ENCODE peak calls at places on chromosomes 6 and 20, in four cellular contexts. One of them, this sample, is unnamed.

GRCh38 chr20:23225407-23226060 is 125.1 kb upstream of the NXT1 start:
- DNase-seq in upper lobe of left lung: no peak
- DNase-seq in psoas muscle: peak
- DNase-seq in pancreas: no peak
- DNase-seq in this sample: peak

GRCh38 chr6:11011787-11012234 is 32.3 kb downstream of the ELOVL2 start:
- DNase-seq in psoas muscle: no peak
- DNase-seq in pancreas: peak
- DNase-seq in upper lobe of left lung: no peak
- DNase-seq in this sample: peak

GRCh38 chr6:160808263-160808662 is 106.2 kb downstream of the PLG start:
- DNase-seq in pancreas: no peak
- DNase-seq in psoas muscle: no peak
- DNase-seq in upper lobe of left lung: no peak
- DNase-seq in this sample: no peak

GRCh38 chr6:45387236-45387635 is 9.5 kb upstream of the SUPT3H start:
- DNase-seq in upper lobe of left lung: no peak
- DNase-seq in psoas muscle: no peak
- DNase-seq in pancreas: no peak
- DNase-seq in this sample: no peak

GRCh38 chr20:25508083-25508770 is 77.1 kb downstream of the NINL start:
- DNase-seq in pancreas: peak
- DNase-seq in upper lobe of left lung: peak
- DNase-seq in psoas muscle: no peak
- DNase-seq in this sample: no peak

GRCh38 chr6:170367241-170367640 is 60.7 kb downstream of the FAM120B start:
- DNase-seq in upper lobe of left lung: no peak
- DNase-seq in pancreas: no peak
- DNase-seq in psoas muscle: no peak
- DNase-seq in this sample: no peak

GRCh38 chr6:137217801-137218472 is 1.2 kb downstream of the IFNGR1 start:
- DNase-seq in pancreas: no peak
- DNase-seq in psoas muscle: peak
- DNase-seq in upper lobe of left lung: no peak
- DNase-seq in this sample: no peak

GRCh38 chr6:39753745-39754084 is 28.5 kb upstream of the KIF6 start:
- DNase-seq in upper lobe of left lung: no peak
- DNase-seq in psoas muscle: no peak
- DNase-seq in pancreas: no peak
- DNase-seq in this sample: no peak

GRCh38 chr6:26087284-26088115 is at the start of gene HFE:
- DNase-seq in upper lobe of left lung: peak
- DNase-seq in psoas muscle: peak
- DNase-seq in pancreas: peak
- DNase-seq in this sample: peak

GRCh38 chr20:14451458-14451857 is 114.0 kb upstream of the FLRT3 start:
- DNase-seq in upper lobe of left lung: no peak
- DNase-seq in pancreas: no peak
- DNase-seq in psoas muscle: no peak
- DNase-seq in this sample: no peak

GRCh38 chr6:13461805-13462204 is 25.6 kb downstream of the GFOD1 start:
- DNase-seq in psoas muscle: no peak
- DNase-seq in pancreas: no peak
- DNase-seq in upper lobe of left lung: no peak
- DNase-seq in this sample: no peak

GRCh38 chr20:63187338-63188158 is 28.4 kb downstream of the YTHDF1 start:
- DNase-seq in pancreas: no peak
- DNase-seq in upper lobe of left lung: peak
- DNase-seq in psoas muscle: no peak
- DNase-seq in this sample: no peak

GRCh38 chr6:87154641-87155271 is 609 bp upstream of the ZNF292 start:
- DNase-seq in psoas muscle: no peak
- DNase-seq in upper lobe of left lung: no peak
- DNase-seq in pancreas: no peak
- DNase-seq in this sample: peak

GRCh38 chr20:53515749-53516148 is 77.9 kb downstream of the ZNF217 start:
- DNase-seq in pancreas: no peak
- DNase-seq in upper lobe of left lung: no peak
- DNase-seq in psoas muscle: no peak
- DNase-seq in this sample: no peak

GRCh38 chr6:105810105-105810921 is 275.8 kb upstream of the PRDM1 start:
- DNase-seq in psoas muscle: peak
- DNase-seq in pancreas: no peak
- DNase-seq in upper lobe of left lung: no peak
- DNase-seq in this sample: peak

GRCh38 chr6:5174756-5175155 is 86.0 kb downstream of the LYRM4 start:
- DNase-seq in upper lobe of left lung: no peak
- DNase-seq in psoas muscle: no peak
- DNase-seq in pancreas: no peak
- DNase-seq in this sample: no peak

GRCh38 chr6:146546440-146546839 is 2.8 kb downstream of the RAB32 start:
- DNase-seq in pancreas: no peak
- DNase-seq in psoas muscle: no peak
- DNase-seq in upper lobe of left lung: no peak
- DNase-seq in this sample: peak

GRCh38 chr6:36758516-36759176 is 61.0 kb downstream of the RAB44 start:
- DNase-seq in psoas muscle: no peak
- DNase-seq in upper lobe of left lung: no peak
- DNase-seq in pancreas: peak
- DNase-seq in this sample: no peak

GRCh38 chr6:138035070-138035469 is 72.1 kb downstream of the PERP start:
- DNase-seq in psoas muscle: no peak
- DNase-seq in upper lobe of left lung: peak
- DNase-seq in pancreas: no peak
- DNase-seq in this sample: peak

GRCh38 chr6:142155895-142156757 is 9.1 kb downstream of the VTA1 start:
- DNase-seq in psoas muscle: no peak
- DNase-seq in upper lobe of left lung: no peak
- DNase-seq in pancreas: no peak
- DNase-seq in this sample: peak

GRCh38 chr6:786946-787763 is 94.2 kb upstream of the EXOC2 start:
- DNase-seq in psoas muscle: no peak
- DNase-seq in pancreas: no peak
- DNase-seq in upper lobe of left lung: no peak
- DNase-seq in this sample: no peak

GRCh38 chr20:8309638-8310037 is 177.6 kb downstream of the PLCB1 start:
- DNase-seq in upper lobe of left lung: no peak
- DNase-seq in psoas muscle: no peak
- DNase-seq in pancreas: no peak
- DNase-seq in this sample: no peak

GRCh38 chr6:113763311-113763766 is 93.8 kb upstream of the MARCKS start:
- DNase-seq in upper lobe of left lung: no peak
- DNase-seq in psoas muscle: no peak
- DNase-seq in pancreas: no peak
- DNase-seq in this sample: peak

GRCh38 chr6:89357390-89357789 is 4.9 kb upstream of the UBE2J1 start:
- DNase-seq in pancreas: no peak
- DNase-seq in upper lobe of left lung: no peak
- DNase-seq in psoas muscle: no peak
- DNase-seq in this sample: no peak

GRCh38 chr6:113969888-113970807 is 800 bp downstream of the HDAC2 start:
- DNase-seq in psoas muscle: peak
- DNase-seq in pancreas: peak
- DNase-seq in upper lobe of left lung: peak
- DNase-seq in this sample: peak

GRCh38 chr20:41394081-41394480 is 27.5 kb upstream of the EMILIN3 start:
- DNase-seq in pancreas: no peak
- DNase-seq in psoas muscle: no peak
- DNase-seq in upper lobe of left lung: no peak
- DNase-seq in this sample: no peak

GRCh38 chr6:122673345-122673961 is 63.2 kb downstream of the PKIB start:
- DNase-seq in pancreas: no peak
- DNase-seq in psoas muscle: no peak
- DNase-seq in upper lobe of left lung: no peak
- DNase-seq in this sample: peak

GRCh38 chr6:102736941-102737368 is 1343.4 kb downstream of the GRIK2 start:
- DNase-seq in upper lobe of left lung: no peak
- DNase-seq in pancreas: no peak
- DNase-seq in psoas muscle: no peak
- DNase-seq in this sample: no peak

GRCh38 chr6:132750455-132751248 is 7.1 kb downstream of the VNN2 start:
- DNase-seq in upper lobe of left lung: no peak
- DNase-seq in pancreas: no peak
- DNase-seq in psoas muscle: no peak
- DNase-seq in this sample: no peak

GRCh38 chr6:3789018-3789895 is 37.7 kb upstream of the PXDC1 start:
- DNase-seq in pancreas: no peak
- DNase-seq in psoas muscle: no peak
- DNase-seq in upper lobe of left lung: no peak
- DNase-seq in this sample: peak

GRCh38 chr20:38927902-38928578 is 1.8 kb downstream of the FAM83D start:
- DNase-seq in psoas muscle: no peak
- DNase-seq in pancreas: no peak
- DNase-seq in upper lobe of left lung: no peak
- DNase-seq in this sample: peak

GRCh38 chr20:60921021-60921622 is 330.9 kb upstream of the CDH4 start:
- DNase-seq in upper lobe of left lung: no peak
- DNase-seq in psoas muscle: peak
- DNase-seq in pancreas: peak
- DNase-seq in this sample: no peak

GRCh38 chr6:160882019-160882418 is 109.5 kb upstream of the MAP3K4 start:
- DNase-seq in pancreas: no peak
- DNase-seq in psoas muscle: no peak
- DNase-seq in upper lobe of left lung: no peak
- DNase-seq in this sample: no peak

GRCh38 chr6:169340395-169340794 is 86.7 kb upstream of the THBS2 start:
- DNase-seq in upper lobe of left lung: peak
- DNase-seq in psoas muscle: no peak
- DNase-seq in pancreas: no peak
- DNase-seq in this sample: peak

GRCh38 chr6:96939019-96939805 is 14.7 kb downstream of the KLHL32 start:
- DNase-seq in upper lobe of left lung: no peak
- DNase-seq in psoas muscle: no peak
- DNase-seq in pancreas: no peak
- DNase-seq in this sample: peak

GRCh38 chr6:65979120-65979519 is 272.1 kb upstream of the EYS start:
- DNase-seq in psoas muscle: no peak
- DNase-seq in upper lobe of left lung: no peak
- DNase-seq in pancreas: no peak
- DNase-seq in this sample: no peak

GRCh38 chr6:121435444-121436069 is at the start of gene GJA1:
- DNase-seq in upper lobe of left lung: no peak
- DNase-seq in psoas muscle: no peak
- DNase-seq in pancreas: no peak
- DNase-seq in this sample: peak

GRCh38 chr20:32943490-32944052 is 60.7 kb downstream of the SUN5 start:
- DNase-seq in pancreas: no peak
- DNase-seq in upper lobe of left lung: no peak
- DNase-seq in psoas muscle: no peak
- DNase-seq in this sample: no peak
- TF ChIP-seq CTCF in pancreas: no peak
- TF ChIP-seq CTCF in upper lobe of left lung: no peak
- TF ChIP-seq CTCF in psoas muscle: no peak
- TF ChIP-seq CTCF in this sample: no peak

DNA sequence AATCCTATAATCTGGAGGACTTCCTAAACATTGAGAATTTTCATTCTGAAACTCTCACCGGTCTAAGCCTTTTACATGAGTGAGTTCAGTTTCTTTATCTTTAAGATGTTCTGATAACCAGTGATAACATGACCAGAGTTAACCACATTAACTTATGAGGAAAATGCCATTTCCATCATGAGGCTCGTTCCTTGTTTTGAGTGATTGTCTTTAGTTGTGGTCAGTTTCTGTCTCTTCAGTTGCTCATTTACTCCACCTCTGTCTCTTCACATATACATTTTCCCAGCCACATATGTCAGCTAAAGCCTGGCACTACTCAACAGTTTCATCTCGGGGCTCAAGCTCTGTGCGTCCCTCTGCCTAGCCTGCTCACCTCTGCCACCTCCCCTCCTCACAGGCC is 70.4 kb downstream of the JAG1 start:
- DNase-seq in upper lobe of left lung: no peak
- DNase-seq in pancreas: no peak
- DNase-seq in psoas muscle: no peak
- DNase-seq in this sample: no peak
- H3K27ac ChIP-seq in upper lobe of left lung: peak
- H3K27ac ChIP-seq in pancreas: no peak
- H3K27ac ChIP-seq in psoas muscle: peak
- H3K27ac ChIP-seq in this sample: peak

DNA sequence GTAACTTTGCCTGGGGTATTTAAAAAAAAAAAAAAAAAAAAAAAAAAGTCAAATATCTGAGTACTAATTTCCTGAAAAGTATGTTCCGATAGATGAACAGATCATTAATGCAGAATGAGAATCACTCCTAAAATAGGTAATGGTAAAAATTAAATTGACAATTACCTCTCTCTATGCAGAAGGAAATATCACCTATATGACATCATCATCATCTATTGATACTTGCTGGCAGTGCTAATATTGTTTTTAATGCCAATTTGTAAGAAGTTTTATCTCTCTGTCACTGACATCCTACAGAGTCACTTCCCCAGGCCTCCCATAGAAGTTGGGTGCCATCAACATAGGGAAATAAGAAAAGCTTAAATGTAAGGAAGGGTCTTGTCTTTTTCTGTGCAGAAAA is 29.9 kb downstream of the ADNP start:
- DNase-seq in psoas muscle: no peak
- DNase-seq in upper lobe of left lung: no peak
- DNase-seq in pancreas: no peak
- DNase-seq in this sample: no peak
- TF ChIP-seq CTCF in psoas muscle: no peak
- TF ChIP-seq CTCF in upper lobe of left lung: no peak
- TF ChIP-seq CTCF in pancreas: no peak
- TF ChIP-seq CTCF in this sample: no peak

GRCh38 chr6:156955494-156956183 is 178.5 kb downstream of the ARID1B start:
- DNase-seq in psoas muscle: peak
- DNase-seq in upper lobe of left lung: no peak
- DNase-seq in pancreas: peak
- DNase-seq in this sample: no peak

GRCh38 chr6:156954781-156955180 is 177.6 kb downstream of the ARID1B start:
- DNase-seq in upper lobe of left lung: peak
- DNase-seq in psoas muscle: no peak
- DNase-seq in pancreas: no peak
- DNase-seq in this sample: no peak

GRCh38 chr6:156953478-156954146 is 176.4 kb downstream of the ARID1B start:
- DNase-seq in psoas muscle: no peak
- DNase-seq in upper lobe of left lung: no peak
- DNase-seq in pancreas: no peak
- DNase-seq in this sample: peak

GRCh38 chr6:156953125-156953477 is 175.9 kb downstream of the ARID1B start:
- DNase-seq in pancreas: no peak
- DNase-seq in upper lobe of left lung: no peak
- DNase-seq in psoas muscle: no peak
- DNase-seq in this sample: no peak

GRCh38 chr6:156954191-156954590 is 177.0 kb downstream of the ARID1B start:
- DNase-seq in upper lobe of left lung: no peak
- DNase-seq in pancreas: no peak
- DNase-seq in psoas muscle: no peak
- DNase-seq in this sample: no peak
- H3K27ac ChIP-seq in upper lobe of left lung: no peak
- H3K27ac ChIP-seq in pancreas: no peak
- H3K27ac ChIP-seq in psoas muscle: peak
- H3K27ac ChIP-seq in this sample: no peak

GRCh38 chr6:53410508-53411258 is 61.9 kb upstream of the ELOVL5 start:
- DNase-seq in pancreas: no peak
- DNase-seq in upper lobe of left lung: peak
- DNase-seq in psoas muscle: peak
- DNase-seq in this sample: peak
- TF ChIP-seq CTCF in pancreas: no peak
- TF ChIP-seq CTCF in upper lobe of left lung: peak
- TF ChIP-seq CTCF in psoas muscle: peak
- TF ChIP-seq CTCF in this sample: peak

GRCh38 chr20:3739926-3740599 is 7.6 kb downstream of the HSPA12B start:
- DNase-seq in upper lobe of left lung: no peak
- DNase-seq in psoas muscle: no peak
- DNase-seq in pancreas: no peak
- DNase-seq in this sample: no peak
- H3K27ac ChIP-seq in upper lobe of left lung: peak
- H3K27ac ChIP-seq in psoas muscle: peak
- H3K27ac ChIP-seq in pancreas: no peak
- H3K27ac ChIP-seq in this sample: no peak

This sample was measured in RWPE1.